ENCODE peak calls at places on chromosomes 16 and 17, in eight cellular contexts. N is heart left ventricle; Y is LHCN-M2; H is GDM1; Q is HS-5; A is amniotic epithelial cell; C is endodermal cell; T is effector memory CD4-positive, alpha-beta T cell. I is an unnamed sample.

GRCh38 chr17:50074227-50074626 is 18.3 kb downstream of the ITGA3 start:
- DNase-seq in H (no peak), T (no peak), N (no peak), Q (no peak), A (no peak), Y (no peak), C (no peak), I (no peak)

GRCh38 chr16:86557587-86557986 is 2.6 kb upstream of the MTHFSD start:
- DNase-seq in H (no peak), C (no peak), A (no peak), T (no peak), Y (no peak), Q (no peak), N (no peak), I (no peak)

GRCh38 chr16:10314317-10314716 is 71.5 kb upstream of the ATF7IP2 start:
- DNase-seq in N (no peak), A (no peak), Q (no peak), H (no peak), T (no peak), Y (no peak), C (no peak), I (no peak)

GRCh38 chr16:67892899-67893790 is at the start of gene PSKH1:
- DNase-seq in Q (peak; percentile 71), T (peak; percentile 89), C (peak; percentile 99), H (peak; percentile 74), Y (peak; percentile 93), N (peak; percentile 97), A (peak; percentile 91), I (peak; percentile 81)

GRCh38 chr16:54812229-54812628 is 118.4 kb upstream of the IRX5 start:
- DNase-seq in T (no peak), Q (no peak), H (no peak), N (no peak), C (no peak), Y (peak; percentile 31), A (peak; percentile 0), I (no peak)

GRCh38 chr16:1777375-1778199 is 4.7 kb upstream of the MRPS34 start:
- DNase-seq in H (no peak), Q (no peak), N (peak; percentile 28), T (no peak), Y (no peak), A (no peak), C (no peak), I (no peak)

GRCh38 chr17:1553354-1554266 is 9.0 kb downstream of the PITPNA start:
- DNase-seq in Y (no peak), C (no peak), N (no peak), H (no peak), Q (no peak), T (no peak), A (peak; percentile 78), I (no peak)

GRCh38 chr16:89115216-89115949 is 21.7 kb downstream of the ACSF3 start:
- DNase-seq in C (no peak), N (peak; percentile 84), H (peak; percentile 96), T (peak; percentile 92), Y (no peak), A (peak; percentile 24), Q (no peak), I (no peak)

GRCh38 chr16:82965808-82966207 is 339.0 kb downstream of the CDH13 start:
- DNase-seq in Y (no peak), C (no peak), T (no peak), H (no peak), N (no peak), A (no peak), Q (no peak), I (no peak)

GRCh38 chr17:78780335-78780734 is 1.7 kb downstream of the CYTH1 start:
- DNase-seq in C (no peak), T (no peak), Q (no peak), A (no peak), N (no peak), H (no peak), Y (no peak), I (no peak)